ENCODE peak calls at places on chromosomes 13 and 19, in four cellular contexts. W is nephron progenitor cell, C is mucosa of descending colon, J is colonic mucosa. Z is an unnamed sample.

GRCh38 chr19:5498817-5499535 is 43.8 kb downstream of the ZNRF4 start:
- DNase-seq in W (peak; percentile 34), C (no peak), J (no peak), Z (no peak)

GRCh38 chr13:44211286-44211685 is 162.3 kb upstream of the SERP2 start:
- DNase-seq in W (no peak), J (no peak), C (no peak), Z (no peak)

GRCh38 chr19:48625891-48626327 is 6.6 kb downstream of the SPHK2 start:
- DNase-seq in C (peak; percentile 39), J (peak; percentile 34), W (no peak), Z (no peak)

GRCh38 chr13:43405457-43405856 is 381.3 kb downstream of the ENOX1 start:
- DNase-seq in W (no peak), C (no peak), J (no peak), Z (no peak)

GRCh38 chr13:56349866-56350265 is 790.9 kb upstream of the PRR20A start:
- DNase-seq in C (no peak), W (no peak), J (no peak), Z (no peak)

GRCh38 chr19:50601407-50602088 is 33.3 kb upstream of the LRRC4B start:
- DNase-seq in J (no peak), W (no peak), C (no peak), Z (no peak)

GRCh38 chr13:110411316-110412105 is 104.4 kb downstream of the COL4A2 start:
- DNase-seq in C (no peak), W (peak; percentile 45), J (no peak), Z (no peak)

GRCh38 chr19:39194832-39195542 is 1.8 kb upstream of the NCCRP1 start:
- DNase-seq in C (no peak), J (no peak), W (no peak), Z (no peak)

GRCh38 chr13:21344662-21345176 is 114.4 kb downstream of the ZDHHC20 start:
- DNase-seq in W (no peak), C (no peak), J (no peak), Z (no peak)

GRCh38 chr19:3821857-3822364 is 35.7 kb upstream of the MATK start:
- DNase-seq in C (peak; percentile 82), J (peak; percentile 72), W (peak; percentile 87), Z (peak; percentile 92)

GRCh38 chr19:38496603-38497487 is 63.4 kb downstream of the RYR1 start:
- DNase-seq in W (no peak), C (no peak), J (no peak), Z (no peak)

GRCh38 chr13:46527237-46527636 is 25.7 kb upstream of the LRCH1 start:
- DNase-seq in W (no peak), C (no peak), J (no peak), Z (no peak)

GRCh38 chr19:33301011-33301899 is 1.1 kb downstream of the CEBPA start:
- DNase-seq in J (no peak), C (no peak), W (peak; percentile 50), Z (no peak)

GRCh38 chr13:27481766-27482165 is 31.4 kb upstream of the MTIF3 start:
- DNase-seq in C (peak; percentile 65), W (peak; percentile 75), J (peak; percentile 65), Z (no peak)

GRCh38 chr19:13951799-13952153 is 533 bp upstream of the DCAF15 start:
- DNase-seq in C (no peak), W (no peak), J (no peak), Z (no peak)

GRCh38 chr19:19460761-19461265 is 54.5 kb downstream of the TSSK6 start:
- DNase-seq in C (peak; percentile 36), J (peak; percentile 48), W (peak; percentile 36), Z (peak; percentile 63)

GRCh38 chr13:49995535-49996165 is 1.2 kb upstream of the TRIM13 start:
- DNase-seq in W (no peak), J (no peak), C (no peak), Z (peak; percentile 34)

GRCh38 chr13:31930901-31931522 is 100.6 kb upstream of the FRY start:
- DNase-seq in C (no peak), W (no peak), J (no peak), Z (peak; percentile 54)

GRCh38 chr13:29581666-29582065 is 13.8 kb downstream of the SLC7A1 start:
- DNase-seq in J (no peak), C (no peak), W (no peak), Z (no peak)

GRCh38 chr19:24159707-24160106 is 72.7 kb downstream of the ZNF254 start:
- DNase-seq in J (no peak), W (no peak), C (peak; percentile 17), Z (no peak)

GRCh38 chr19:13150919-13151604 is 851 bp downstream of the IER2 start:
- DNase-seq in J (peak; percentile 45), C (peak; percentile 61), W (peak; percentile 33), Z (no peak)

GRCh38 chr13:47087841-47088240 is 191.0 kb upstream of the HTR2A start:
- DNase-seq in C (no peak), J (no peak), W (no peak), Z (no peak)

GRCh38 chr19:36627057-36627456 is 21.9 kb downstream of the ZNF382 start:
- DNase-seq in W (no peak), C (no peak), J (no peak), Z (no peak)

GRCh38 chr19:53908106-53908932 is 759 bp upstream of the CACNG7 start:
- DNase-seq in J (peak; percentile 32), C (peak; percentile 25), W (peak; percentile 70), Z (peak; percentile 75)

GRCh38 chr13:106533940-106534843 is 1.3 kb downstream of the EFNB2 start:
- DNase-seq in J (peak; percentile 62), C (peak; percentile 63), W (peak; percentile 52), Z (peak; percentile 38)

GRCh38 chr19:27793128-27793643 is 1419.8 kb downstream of the UQCRFS1 start:
- DNase-seq in J (peak; percentile 88), W (peak; percentile 45), C (peak; percentile 87), Z (peak; percentile 74)

GRCh38 chr13:102770435-102770834 is 3.2 kb downstream of the TEX30 start:
- DNase-seq in W (no peak), C (no peak), J (no peak), Z (no peak)

GRCh38 chr13:112246731-112247470 is 129.3 kb upstream of the SPACA7 start:
- DNase-seq in C (no peak), W (no peak), J (peak; percentile 6), Z (no peak)

GRCh38 chr13:44903596-44903995 is 85.7 kb downstream of the NUFIP1 start:
- DNase-seq in C (peak; percentile 63), J (peak; percentile 61), W (no peak), Z (no peak)

GRCh38 chr19:35977446-35978222 is 17.4 kb upstream of the SDHAF1 start:
- DNase-seq in C (no peak), J (no peak), W (no peak), Z (no peak)

GRCh38 chr13:72599148-72599743 is 128.2 kb downstream of the MZT1 start:
- DNase-seq in W (no peak), C (no peak), J (no peak), Z (no peak)

GRCh38 chr19:35031072-35031881 is 1.0 kb downstream of the SCN1B start:
- DNase-seq in J (no peak), C (no peak), W (peak; percentile 74), Z (no peak)

GRCh38 chr13:114049026-114049425 is 75.2 kb upstream of the C13orf46 start:
- DNase-seq in J (peak; percentile 59), W (no peak), C (peak; percentile 78), Z (peak; percentile 73)

GRCh38 chr13:93227906-93228801 is 1.5 kb downstream of the GPC6 start:
- DNase-seq in C (peak; percentile 25), W (peak; percentile 80), J (peak; percentile 34), Z (no peak)

GRCh38 chr13:111387945-111388600 is 67.6 kb downstream of the TEX29 start:
- DNase-seq in J (no peak), W (no peak), C (no peak), Z (no peak)

GRCh38 chr13:27403727-27404385 is 20.6 kb upstream of the GTF3A start:
- DNase-seq in C (peak; percentile 50), J (peak; percentile 68), W (peak; percentile 25), Z (no peak)

DNA sequence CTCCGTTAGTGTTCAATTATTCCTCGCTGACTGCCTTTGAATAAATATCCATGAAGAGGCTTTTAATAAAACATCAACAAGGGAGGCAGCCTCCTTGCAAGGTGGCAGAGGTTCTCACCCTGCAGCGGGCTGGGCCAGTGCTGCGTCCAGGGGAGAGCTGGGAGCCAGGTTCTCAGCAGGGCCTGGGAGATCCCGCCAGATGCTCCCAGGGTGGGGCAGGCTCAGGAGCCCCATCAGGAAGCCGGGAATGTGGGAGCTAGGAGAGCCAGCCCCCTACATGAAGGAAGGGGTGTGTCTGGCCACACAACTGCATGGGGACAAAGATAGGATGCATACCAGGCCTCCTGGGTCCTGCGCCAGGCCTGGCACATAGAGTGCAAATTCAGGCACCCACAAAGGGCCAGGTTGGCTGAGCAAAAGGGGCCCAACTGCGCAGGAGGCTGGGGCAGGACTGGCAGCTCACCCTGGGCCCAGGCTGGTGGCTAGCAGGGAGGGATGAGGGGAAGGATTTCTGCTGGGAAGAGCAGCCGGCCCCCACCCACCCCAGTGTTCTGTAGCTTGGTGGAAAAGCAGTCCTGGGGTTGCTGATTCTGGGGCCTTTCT is 22.8 kb downstream of the VSTM2B start:
- DNase-seq in J (no peak), C (no peak), W (no peak), Z (no peak)
- TF ChIP-seq CTCF in J (no peak), C (no peak), W (no peak), Z (no peak)

DNA sequence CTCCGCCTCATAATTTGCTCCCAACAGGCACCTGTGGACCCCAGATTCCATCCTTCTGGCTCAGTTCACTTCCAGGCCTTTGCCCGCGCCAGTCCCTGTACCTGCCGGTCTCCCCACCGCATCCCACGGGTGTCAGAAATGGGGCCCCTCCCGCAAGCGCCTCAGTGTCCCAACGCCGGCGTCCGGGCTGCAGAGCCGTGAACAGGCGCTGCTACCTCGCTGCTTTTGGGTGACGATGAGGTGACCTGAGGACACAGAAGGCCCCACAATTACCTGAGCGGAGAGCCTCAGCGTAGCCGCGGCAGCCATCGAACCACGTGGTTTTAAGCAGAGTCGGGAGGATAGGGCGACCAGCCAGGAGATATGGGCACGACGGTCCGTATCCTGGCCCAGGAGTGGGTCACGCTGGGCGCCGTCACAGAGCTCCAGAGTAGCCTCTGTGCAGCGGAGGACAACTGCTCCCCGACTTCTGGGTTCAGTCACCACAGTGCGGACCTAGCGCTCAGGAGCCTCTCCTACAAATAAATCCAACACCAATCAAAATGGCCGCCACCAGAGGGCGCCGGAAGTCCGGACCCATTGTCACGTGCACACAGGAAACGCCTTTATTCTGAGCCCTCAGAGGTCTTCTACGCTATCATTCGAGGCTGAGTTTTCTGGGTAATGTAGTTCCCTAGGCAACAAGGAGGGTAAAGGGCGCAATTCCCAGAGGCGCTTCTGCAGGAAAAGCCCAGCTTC is at the start of gene ZNF814:
- DNase-seq in J (peak; percentile 90), C (peak; percentile 95), W (peak; percentile 86), Z (peak; percentile 64)
- TF ChIP-seq CTCF in J (no peak), C (no peak), W (peak; percentile 29), Z (peak; percentile 19)

GRCh38 chr19:18062043-18062442 is 24.7 kb downstream of the IL12RB1 start:
- DNase-seq in J (no peak), W (no peak), C (no peak), Z (no peak)

GRCh38 chr19:18060472-18060871 is 26.3 kb downstream of the IL12RB1 start:
- DNase-seq in J (no peak), C (no peak), W (no peak), Z (no peak)

GRCh38 chr19:18065173-18065495 is 21.6 kb downstream of the IL12RB1 start:
- DNase-seq in C (no peak), J (no peak), W (no peak), Z (no peak)

GRCh38 chr19:18059902-18060301 is 26.8 kb downstream of the IL12RB1 start:
- DNase-seq in J (no peak), C (no peak), W (no peak), Z (no peak)

GRCh38 chr19:18063463-18063862 is 23.3 kb downstream of the IL12RB1 start:
- DNase-seq in J (no peak), C (no peak), W (peak; percentile 36), Z (no peak)
- TF ChIP-seq CTCF in J (no peak), C (no peak), W (no peak), Z (no peak)

GRCh38 chr19:16141043-16141442 is 2.4 kb upstream of the HSH2D start:
- DNase-seq in C (no peak), W (no peak), J (no peak), Z (peak; percentile 65)
- TF ChIP-seq CTCF in C (no peak), W (no peak), J (no peak), Z (no peak)